ENCODE peak calls at places on chromosomes 12 and 14, in nine cellular contexts. One of them, this sample, is unnamed.

GRCh38 chr12:28583771-28584261 is 393.6 kb downstream of the CCDC91 start:
- DNase-seq in IMR-90: peak
- DNase-seq in AG04450: no peak
- DNase-seq in PC-3: peak
- DNase-seq in thyroid gland: no peak
- DNase-seq in AG09309: peak
- DNase-seq in lower lobe of right lung: no peak
- DNase-seq in body of pancreas: no peak
- DNase-seq in GM23338: peak
- DNase-seq in this sample: peak

GRCh38 chr14:61569308-61569707 is 126.0 kb upstream of the HIF1A start:
- DNase-seq in IMR-90: no peak
- DNase-seq in AG04450: no peak
- DNase-seq in PC-3: no peak
- DNase-seq in thyroid gland: no peak
- DNase-seq in AG09309: no peak
- DNase-seq in lower lobe of right lung: no peak
- DNase-seq in body of pancreas: no peak
- DNase-seq in GM23338: no peak
- DNase-seq in this sample: no peak

GRCh38 chr12:99271071-99271470 is 376.5 kb upstream of the GARIN6 start:
- DNase-seq in IMR-90: no peak
- DNase-seq in AG04450: no peak
- DNase-seq in PC-3: peak
- DNase-seq in thyroid gland: no peak
- DNase-seq in AG09309: no peak
- DNase-seq in lower lobe of right lung: no peak
- DNase-seq in body of pancreas: no peak
- DNase-seq in GM23338: no peak
- DNase-seq in this sample: no peak

GRCh38 chr12:130698106-130698505 is 18.0 kb downstream of the RIMBP2 start:
- DNase-seq in IMR-90: no peak
- DNase-seq in AG04450: no peak
- DNase-seq in PC-3: peak
- DNase-seq in thyroid gland: no peak
- DNase-seq in AG09309: no peak
- DNase-seq in lower lobe of right lung: no peak
- DNase-seq in body of pancreas: no peak
- DNase-seq in GM23338: no peak
- DNase-seq in this sample: no peak

GRCh38 chr14:52043690-52044089 is 25.2 kb downstream of the NID2 start:
- DNase-seq in IMR-90: peak
- DNase-seq in AG04450: no peak
- DNase-seq in PC-3: peak
- DNase-seq in thyroid gland: peak
- DNase-seq in AG09309: no peak
- DNase-seq in lower lobe of right lung: no peak
- DNase-seq in body of pancreas: peak
- DNase-seq in GM23338: peak
- DNase-seq in this sample: peak

GRCh38 chr14:72924332-72924731 is 1.9 kb upstream of the DCAF4 start:
- DNase-seq in IMR-90: no peak
- DNase-seq in AG04450: no peak
- DNase-seq in PC-3: peak
- DNase-seq in thyroid gland: peak
- DNase-seq in AG09309: no peak
- DNase-seq in lower lobe of right lung: peak
- DNase-seq in body of pancreas: peak
- DNase-seq in GM23338: no peak
- DNase-seq in this sample: no peak

GRCh38 chr12:132444957-132445883 is 44.7 kb upstream of the FBRSL1 start:
- DNase-seq in IMR-90: no peak
- DNase-seq in AG04450: no peak
- DNase-seq in PC-3: no peak
- DNase-seq in thyroid gland: peak
- DNase-seq in AG09309: no peak
- DNase-seq in lower lobe of right lung: peak
- DNase-seq in body of pancreas: no peak
- DNase-seq in GM23338: peak
- DNase-seq in this sample: no peak

GRCh38 chr12:90991952-90992465 is 12.8 kb downstream of the EPYC start:
- DNase-seq in IMR-90: no peak
- DNase-seq in AG04450: no peak
- DNase-seq in PC-3: no peak
- DNase-seq in thyroid gland: no peak
- DNase-seq in AG09309: no peak
- DNase-seq in lower lobe of right lung: no peak
- DNase-seq in body of pancreas: no peak
- DNase-seq in GM23338: no peak
- DNase-seq in this sample: peak

GRCh38 chr14:33184587-33184986 is 245.9 kb downstream of the NPAS3 start:
- DNase-seq in IMR-90: no peak
- DNase-seq in AG04450: no peak
- DNase-seq in PC-3: peak
- DNase-seq in thyroid gland: no peak
- DNase-seq in AG09309: no peak
- DNase-seq in lower lobe of right lung: no peak
- DNase-seq in body of pancreas: no peak
- DNase-seq in GM23338: peak
- DNase-seq in this sample: peak

GRCh38 chr12:122126713-122127597 is 47.1 kb downstream of the IL31 start:
- DNase-seq in IMR-90: no peak
- DNase-seq in AG04450: no peak
- DNase-seq in PC-3: peak
- DNase-seq in thyroid gland: peak
- DNase-seq in AG09309: no peak
- DNase-seq in lower lobe of right lung: peak
- DNase-seq in body of pancreas: peak
- DNase-seq in GM23338: peak
- DNase-seq in this sample: no peak
- TF ChIP-seq CTCF in IMR-90: no peak
- TF ChIP-seq CTCF in AG04450: peak
- TF ChIP-seq CTCF in PC-3: peak
- TF ChIP-seq CTCF in thyroid gland: no peak
- TF ChIP-seq CTCF in AG09309: peak
- TF ChIP-seq CTCF in lower lobe of right lung: no peak
- TF ChIP-seq CTCF in body of pancreas: no peak
- TF ChIP-seq CTCF in GM23338: peak
- TF ChIP-seq CTCF in this sample: no peak

DNA sequence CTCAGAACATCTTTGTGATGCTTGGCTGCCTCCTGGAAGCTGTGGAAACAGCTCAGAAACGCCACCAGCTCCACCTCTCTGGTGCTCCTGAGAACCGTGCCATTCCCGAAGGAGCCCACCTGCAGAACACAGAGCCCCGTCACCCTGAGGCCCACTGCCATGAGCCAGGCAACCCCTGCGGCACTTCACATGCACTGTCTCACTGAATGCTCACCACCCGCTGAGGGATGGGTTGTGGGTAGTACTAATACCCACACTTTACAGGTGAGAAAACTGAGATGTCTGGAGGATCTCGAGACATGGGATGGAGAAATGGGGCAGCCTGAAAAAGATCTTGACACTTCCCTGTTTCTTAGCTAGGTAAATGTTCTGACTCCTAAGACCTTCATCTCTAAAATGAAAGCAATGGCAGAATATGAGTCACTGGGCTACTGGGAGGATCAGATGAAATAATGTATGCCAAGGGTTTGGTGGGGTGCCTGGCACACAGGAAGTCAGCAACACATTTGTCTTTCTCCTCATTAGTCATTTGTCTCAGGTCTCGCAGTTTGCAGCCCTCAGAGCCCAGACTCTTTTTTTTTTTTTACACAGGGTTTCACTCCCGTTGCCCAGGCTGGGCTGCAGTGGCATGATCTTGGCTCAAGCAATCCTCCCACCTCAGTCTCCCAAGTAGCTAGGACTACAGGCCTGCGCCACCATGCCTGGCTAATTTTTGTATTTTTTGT is 5.3 kb downstream of the OASL start:
- DNase-seq in IMR-90: no peak
- DNase-seq in AG04450: no peak
- DNase-seq in PC-3: peak
- DNase-seq in thyroid gland: no peak
- DNase-seq in AG09309: no peak
- DNase-seq in lower lobe of right lung: peak
- DNase-seq in body of pancreas: no peak
- DNase-seq in GM23338: no peak
- DNase-seq in this sample: peak
- H3K4me3 ChIP-seq in IMR-90: no peak
- H3K4me3 ChIP-seq in AG04450: no peak
- H3K4me3 ChIP-seq in PC-3: peak
- H3K4me3 ChIP-seq in thyroid gland: no peak
- H3K4me3 ChIP-seq in AG09309: no peak
- H3K4me3 ChIP-seq in lower lobe of right lung: no peak
- H3K4me3 ChIP-seq in body of pancreas: no peak
- H3K4me3 ChIP-seq in GM23338: no peak
- H3K4me3 ChIP-seq in this sample: no peak

GRCh38 chr14:90114554-90114953 is 52.8 kb downstream of the KCNK13 start:
- DNase-seq in IMR-90: no peak
- DNase-seq in AG04450: no peak
- DNase-seq in PC-3: no peak
- DNase-seq in thyroid gland: no peak
- DNase-seq in AG09309: no peak
- DNase-seq in lower lobe of right lung: no peak
- DNase-seq in body of pancreas: no peak
- DNase-seq in GM23338: no peak
- DNase-seq in this sample: no peak
- TF ChIP-seq CTCF in IMR-90: no peak
- TF ChIP-seq CTCF in AG04450: no peak
- TF ChIP-seq CTCF in PC-3: peak
- TF ChIP-seq CTCF in thyroid gland: no peak
- TF ChIP-seq CTCF in AG09309: peak
- TF ChIP-seq CTCF in lower lobe of right lung: no peak
- TF ChIP-seq CTCF in body of pancreas: no peak
- TF ChIP-seq CTCF in GM23338: peak
- TF ChIP-seq CTCF in this sample: peak

GRCh38 chr12:14959126-14959440 is 2.3 kb downstream of the ARHGDIB start:
- DNase-seq in IMR-90: no peak
- DNase-seq in AG04450: no peak
- DNase-seq in PC-3: no peak
- DNase-seq in thyroid gland: no peak
- DNase-seq in AG09309: no peak
- DNase-seq in lower lobe of right lung: no peak
- DNase-seq in body of pancreas: no peak
- DNase-seq in GM23338: no peak
- DNase-seq in this sample: no peak
- H3K4me3 ChIP-seq in IMR-90: no peak
- H3K4me3 ChIP-seq in AG04450: no peak
- H3K4me3 ChIP-seq in PC-3: no peak
- H3K4me3 ChIP-seq in thyroid gland: no peak
- H3K4me3 ChIP-seq in AG09309: no peak
- H3K4me3 ChIP-seq in lower lobe of right lung: peak
- H3K4me3 ChIP-seq in body of pancreas: no peak
- H3K4me3 ChIP-seq in GM23338: no peak
- H3K4me3 ChIP-seq in this sample: no peak